ENCODE peak calls at places on chromosomes 1 and 21, in nine cellular contexts. One of them, this sample, is unnamed.
A peak's percentile ranks its signal among the peaks of the same experiment; 100 is the strongest.

GRCh38 chr1:53376041-53376461 is 48.2 kb upstream of the LRP8 start:
- DNase-seq in bronchial epithelial cell: no peak
- DNase-seq in sigmoid colon: no peak
- DNase-seq in MM.1S: no peak
- DNase-seq in testis: peak; percentile 14
- DNase-seq in AG04449: no peak
- DNase-seq in ovary: no peak
- DNase-seq in mammary epithelial cell: no peak
- DNase-seq in GM23338: peak; percentile 38
- DNase-seq in this sample: no peak

GRCh38 chr1:14738235-14738634 is 139.8 kb downstream of the KAZN start:
- DNase-seq in bronchial epithelial cell: peak; percentile 66
- DNase-seq in sigmoid colon: no peak
- DNase-seq in MM.1S: no peak
- DNase-seq in testis: no peak
- DNase-seq in AG04449: no peak
- DNase-seq in ovary: no peak
- DNase-seq in mammary epithelial cell: no peak
- DNase-seq in GM23338: no peak
- DNase-seq in this sample: peak; percentile 61

GRCh38 chr1:247437551-247438535 is 20.1 kb downstream of the OR2B11 start:
- DNase-seq in bronchial epithelial cell: no peak
- DNase-seq in sigmoid colon: no peak
- DNase-seq in MM.1S: no peak
- DNase-seq in testis: no peak
- DNase-seq in AG04449: no peak
- DNase-seq in ovary: no peak
- DNase-seq in mammary epithelial cell: no peak
- DNase-seq in GM23338: no peak
- DNase-seq in this sample: no peak

GRCh38 chr1:227869851-227870305 is 54.4 kb downstream of the PRSS38 start:
- DNase-seq in bronchial epithelial cell: no peak
- DNase-seq in sigmoid colon: no peak
- DNase-seq in MM.1S: no peak
- DNase-seq in testis: no peak
- DNase-seq in AG04449: no peak
- DNase-seq in ovary: no peak
- DNase-seq in mammary epithelial cell: peak; percentile 25
- DNase-seq in GM23338: no peak
- DNase-seq in this sample: no peak

GRCh38 chr1:97050501-97050900 is 328.9 kb downstream of the PTBP2 start:
- DNase-seq in bronchial epithelial cell: peak; percentile 4
- DNase-seq in sigmoid colon: no peak
- DNase-seq in MM.1S: no peak
- DNase-seq in testis: no peak
- DNase-seq in AG04449: no peak
- DNase-seq in ovary: no peak
- DNase-seq in mammary epithelial cell: no peak
- DNase-seq in GM23338: peak; percentile 61
- DNase-seq in this sample: no peak

GRCh38 chr1:109876617-109877319 is 33.9 kb upstream of the CSF1 start:
- DNase-seq in bronchial epithelial cell: no peak
- DNase-seq in sigmoid colon: no peak
- DNase-seq in MM.1S: no peak
- DNase-seq in testis: no peak
- DNase-seq in AG04449: no peak
- DNase-seq in ovary: no peak
- DNase-seq in mammary epithelial cell: no peak
- DNase-seq in GM23338: peak; percentile 39
- DNase-seq in this sample: no peak

GRCh38 chr21:43944181-43944633 is 67.9 kb upstream of the TRAPPC10 start:
- DNase-seq in bronchial epithelial cell: no peak
- DNase-seq in sigmoid colon: no peak
- DNase-seq in MM.1S: no peak
- DNase-seq in testis: no peak
- DNase-seq in AG04449: no peak
- DNase-seq in ovary: no peak
- DNase-seq in mammary epithelial cell: no peak
- DNase-seq in GM23338: no peak
- DNase-seq in this sample: no peak

GRCh38 chr1:29237906-29238600 is 1.7 kb downstream of the PTPRU start:
- DNase-seq in bronchial epithelial cell: peak; percentile 16
- DNase-seq in sigmoid colon: peak; percentile 81
- DNase-seq in MM.1S: no peak
- DNase-seq in testis: peak; percentile 56
- DNase-seq in AG04449: no peak
- DNase-seq in ovary: peak; percentile 64
- DNase-seq in mammary epithelial cell: peak; percentile 53
- DNase-seq in GM23338: peak; percentile 75
- DNase-seq in this sample: peak; percentile 47

GRCh38 chr1:242542271-242542670 is 17.8 kb upstream of the PLD5 start:
- DNase-seq in bronchial epithelial cell: no peak
- DNase-seq in sigmoid colon: no peak
- DNase-seq in MM.1S: no peak
- DNase-seq in testis: no peak
- DNase-seq in AG04449: no peak
- DNase-seq in ovary: no peak
- DNase-seq in mammary epithelial cell: no peak
- DNase-seq in GM23338: no peak
- DNase-seq in this sample: no peak

GRCh38 chr1:242544071-242544470 is 19.6 kb upstream of the PLD5 start:
- DNase-seq in bronchial epithelial cell: no peak
- DNase-seq in sigmoid colon: no peak
- DNase-seq in MM.1S: no peak
- DNase-seq in testis: no peak
- DNase-seq in AG04449: no peak
- DNase-seq in ovary: no peak
- DNase-seq in mammary epithelial cell: no peak
- DNase-seq in GM23338: no peak
- DNase-seq in this sample: no peak

GRCh38 chr1:242546441-242546840 is 21.9 kb upstream of the PLD5 start:
- DNase-seq in bronchial epithelial cell: no peak
- DNase-seq in sigmoid colon: no peak
- DNase-seq in MM.1S: no peak
- DNase-seq in testis: no peak
- DNase-seq in AG04449: no peak
- DNase-seq in ovary: no peak
- DNase-seq in mammary epithelial cell: no peak
- DNase-seq in GM23338: no peak
- DNase-seq in this sample: no peak

DNA sequence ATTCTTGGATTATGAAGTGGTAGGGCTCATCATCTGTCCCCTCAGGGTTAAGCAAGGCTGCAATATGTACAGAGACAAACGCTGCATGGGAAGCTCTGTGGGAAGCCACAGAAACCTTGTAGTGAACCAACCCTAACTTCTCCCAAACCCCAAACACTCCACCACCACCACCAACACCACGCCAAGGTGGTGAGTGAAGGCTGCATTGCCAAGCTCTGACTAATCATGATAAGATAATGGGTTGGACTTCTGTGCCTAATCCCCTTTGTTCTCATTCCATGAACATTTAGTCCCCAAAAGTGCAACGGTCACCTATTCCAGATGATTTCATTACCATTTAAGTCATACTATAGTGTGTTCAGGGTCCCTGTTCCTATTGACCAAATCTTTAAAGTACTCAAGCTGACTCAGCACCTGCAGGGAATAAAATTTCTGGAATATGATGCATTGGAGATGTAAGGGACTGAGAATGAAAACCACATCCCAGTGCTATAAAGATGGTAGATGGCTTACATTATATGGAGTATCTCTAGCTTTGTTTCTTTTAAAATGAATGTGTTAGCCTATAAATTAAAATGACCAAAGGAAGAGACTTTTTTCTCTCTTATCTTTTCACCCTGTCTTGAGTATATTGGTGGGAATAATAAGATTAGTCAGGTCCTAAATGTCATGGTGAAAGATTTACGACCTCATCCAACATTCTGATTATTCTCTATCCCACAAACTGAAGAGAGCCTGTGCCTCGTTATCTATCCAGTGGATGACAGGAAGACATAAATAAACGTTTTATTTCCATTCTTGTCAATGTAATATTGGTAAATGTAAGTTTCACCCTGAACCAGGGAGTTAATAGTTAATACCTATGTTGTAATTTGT is 22.6 kb upstream of the PLD5 start:
- DNase-seq in bronchial epithelial cell: no peak
- DNase-seq in sigmoid colon: no peak
- DNase-seq in MM.1S: no peak
- DNase-seq in testis: no peak
- DNase-seq in AG04449: no peak
- DNase-seq in ovary: no peak
- DNase-seq in mammary epithelial cell: peak; percentile 39
- DNase-seq in GM23338: no peak
- DNase-seq in this sample: no peak
- H3K4me3 ChIP-seq in bronchial epithelial cell: no peak overlapping the region
- H3K4me3 ChIP-seq in sigmoid colon: no peak overlapping the region
- H3K4me3 ChIP-seq in MM.1S: no peak overlapping the region
- H3K4me3 ChIP-seq in testis: no peak overlapping the region
- H3K4me3 ChIP-seq in AG04449: no peak overlapping the region
- H3K4me3 ChIP-seq in ovary: no peak overlapping the region
- H3K4me3 ChIP-seq in mammary epithelial cell: no peak overlapping the region
- H3K4me3 ChIP-seq in GM23338: no peak overlapping the region
- H3K4me3 ChIP-seq in this sample: no peak overlapping the region

GRCh38 chr1:41424581-41425118 is 59.8 kb downstream of the EDN2 start:
- DNase-seq in bronchial epithelial cell: no peak
- DNase-seq in sigmoid colon: no peak
- DNase-seq in MM.1S: no peak
- DNase-seq in testis: no peak
- DNase-seq in AG04449: no peak
- DNase-seq in ovary: no peak
- DNase-seq in mammary epithelial cell: no peak
- DNase-seq in GM23338: no peak
- DNase-seq in this sample: no peak

GRCh38 chr1:41426201-41426890 is 58.1 kb downstream of the EDN2 start:
- DNase-seq in bronchial epithelial cell: no peak
- DNase-seq in sigmoid colon: no peak
- DNase-seq in MM.1S: no peak
- DNase-seq in testis: no peak
- DNase-seq in AG04449: no peak
- DNase-seq in ovary: no peak
- DNase-seq in mammary epithelial cell: no peak
- DNase-seq in GM23338: no peak
- DNase-seq in this sample: no peak

GRCh38 chr1:41425369-41425768 is 59.1 kb downstream of the EDN2 start:
- DNase-seq in bronchial epithelial cell: no peak
- DNase-seq in sigmoid colon: no peak
- DNase-seq in MM.1S: no peak
- DNase-seq in testis: no peak
- DNase-seq in AG04449: no peak
- DNase-seq in ovary: no peak
- DNase-seq in mammary epithelial cell: no peak
- DNase-seq in GM23338: no peak
- DNase-seq in this sample: no peak

GRCh38 chr1:41422306-41422705 is 61.1 kb downstream of the FOXO6 start:
- DNase-seq in bronchial epithelial cell: no peak
- DNase-seq in sigmoid colon: no peak
- DNase-seq in MM.1S: no peak
- DNase-seq in testis: no peak
- DNase-seq in AG04449: no peak
- DNase-seq in ovary: no peak
- DNase-seq in mammary epithelial cell: no peak
- DNase-seq in GM23338: no peak
- DNase-seq in this sample: no peak

DNA sequence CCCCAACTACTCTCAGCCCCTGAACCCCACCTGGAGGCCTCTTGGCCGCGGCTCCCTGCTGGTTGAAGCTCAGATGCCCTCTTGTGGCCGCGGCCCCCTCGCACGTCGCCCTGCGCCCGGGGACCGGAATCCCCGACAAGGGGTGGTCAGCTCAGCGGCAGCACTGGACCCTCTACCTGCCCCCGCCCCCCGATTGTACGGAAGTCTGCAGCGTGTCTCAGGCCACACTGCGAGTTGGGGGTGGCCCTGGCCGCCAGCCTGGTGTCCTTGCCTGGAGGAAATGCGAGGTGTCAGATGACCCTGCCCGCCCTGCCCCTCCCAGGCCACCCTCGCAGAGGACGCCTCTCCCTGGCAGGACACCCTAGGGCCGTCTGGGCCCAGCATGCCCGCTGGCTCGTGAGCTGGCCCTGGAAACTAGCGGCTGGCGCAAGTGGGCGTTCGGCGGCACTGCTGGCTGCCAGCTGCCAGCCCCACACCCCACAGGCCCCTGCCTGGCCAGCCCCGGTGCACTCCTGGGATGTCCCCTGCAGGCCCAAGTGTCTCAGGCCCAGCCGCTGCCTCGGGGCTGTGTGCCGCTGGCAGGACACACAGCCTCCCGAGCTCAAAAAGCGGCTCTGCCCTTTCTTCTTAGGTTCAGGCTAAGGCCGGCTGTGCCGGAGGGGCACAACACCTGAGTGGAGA is 60.8 kb downstream of the EDN2 start:
- DNase-seq in bronchial epithelial cell: no peak
- DNase-seq in sigmoid colon: no peak
- DNase-seq in MM.1S: no peak
- DNase-seq in testis: peak; percentile 28
- DNase-seq in AG04449: no peak
- DNase-seq in ovary: no peak
- DNase-seq in mammary epithelial cell: no peak
- DNase-seq in GM23338: peak; percentile 70
- DNase-seq in this sample: no peak
- TF ChIP-seq CTCF in bronchial epithelial cell: peak; percentile 46
- TF ChIP-seq CTCF in sigmoid colon: no peak
- TF ChIP-seq CTCF in MM.1S: no peak
- TF ChIP-seq CTCF in testis: no peak
- TF ChIP-seq CTCF in AG04449: peak; percentile 37
- TF ChIP-seq CTCF in ovary: no peak
- TF ChIP-seq CTCF in mammary epithelial cell: peak; percentile 37
- TF ChIP-seq CTCF in GM23338: peak; percentile 50
- TF ChIP-seq CTCF in this sample: peak; percentile 15

GRCh38 chr1:101993703-101994102 is 3.0 kb downstream of the OLFM3 start:
- DNase-seq in bronchial epithelial cell: peak; percentile 12
- DNase-seq in sigmoid colon: no peak
- DNase-seq in MM.1S: peak; percentile 9
- DNase-seq in testis: no peak
- DNase-seq in AG04449: no peak
- DNase-seq in ovary: no peak
- DNase-seq in mammary epithelial cell: no peak
- DNase-seq in GM23338: peak; percentile 52
- DNase-seq in this sample: peak; percentile 3

GRCh38 chr1:101996830-101997485 is at the start of gene OLFM3:
- DNase-seq in bronchial epithelial cell: no peak
- DNase-seq in sigmoid colon: no peak
- DNase-seq in MM.1S: no peak
- DNase-seq in testis: peak; percentile 56
- DNase-seq in AG04449: no peak
- DNase-seq in ovary: no peak
- DNase-seq in mammary epithelial cell: peak; percentile 20
- DNase-seq in GM23338: peak; percentile 84
- DNase-seq in this sample: peak; percentile 25

GRCh38 chr1:101992816-101993575 is 3.7 kb downstream of the OLFM3 start:
- DNase-seq in bronchial epithelial cell: no peak
- DNase-seq in sigmoid colon: no peak
- DNase-seq in MM.1S: no peak
- DNase-seq in testis: no peak
- DNase-seq in AG04449: no peak
- DNase-seq in ovary: no peak
- DNase-seq in mammary epithelial cell: no peak
- DNase-seq in GM23338: no peak
- DNase-seq in this sample: no peak

GRCh38 chr1:102002057-102002456 is 5.3 kb upstream of the OLFM3 start:
- DNase-seq in bronchial epithelial cell: no peak
- DNase-seq in sigmoid colon: no peak
- DNase-seq in MM.1S: no peak
- DNase-seq in testis: no peak
- DNase-seq in AG04449: no peak
- DNase-seq in ovary: no peak
- DNase-seq in mammary epithelial cell: no peak
- DNase-seq in GM23338: no peak
- DNase-seq in this sample: no peak

DNA sequence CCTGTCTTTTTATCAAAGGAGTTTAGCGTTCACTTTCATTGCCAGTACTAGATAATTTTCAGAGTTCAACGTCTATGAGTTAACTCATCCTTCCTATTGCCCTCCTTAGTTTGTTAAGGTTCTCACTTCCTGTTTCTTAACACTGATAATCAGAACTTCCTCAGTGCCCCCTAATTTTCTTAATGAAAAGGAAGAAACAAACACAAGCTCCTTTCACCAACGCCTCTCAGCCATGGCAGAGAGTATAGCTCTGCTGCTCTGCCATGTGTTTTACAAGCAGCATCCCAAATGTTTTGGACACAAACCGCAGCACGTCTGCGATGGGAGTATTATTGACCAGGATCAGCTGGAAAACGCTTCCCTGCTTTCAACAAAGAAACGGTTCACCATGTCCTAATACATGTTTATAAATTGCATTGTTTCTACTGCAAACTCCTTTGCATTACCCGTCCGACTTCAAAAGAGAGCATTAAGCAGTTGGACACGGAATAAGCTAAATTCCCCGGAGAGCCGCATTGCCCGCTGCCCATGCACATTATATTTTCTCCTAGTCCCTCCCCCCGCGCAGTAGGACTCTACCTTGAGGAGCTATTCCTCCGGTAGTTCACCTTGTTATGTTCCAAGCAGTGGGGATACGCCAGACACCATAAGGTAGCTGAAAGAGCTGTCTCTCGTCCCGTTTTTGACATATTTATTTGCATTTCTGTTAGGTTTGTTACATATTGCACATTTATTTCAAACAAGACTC is 568 bp downstream of the OLFM3 start:
- DNase-seq in bronchial epithelial cell: no peak
- DNase-seq in sigmoid colon: no peak
- DNase-seq in MM.1S: no peak
- DNase-seq in testis: peak; percentile 17
- DNase-seq in AG04449: no peak
- DNase-seq in ovary: no peak
- DNase-seq in mammary epithelial cell: no peak
- DNase-seq in GM23338: peak; percentile 47
- DNase-seq in this sample: no peak
- H3K4me3 ChIP-seq in bronchial epithelial cell: no peak overlapping the region
- H3K4me3 ChIP-seq in sigmoid colon: no peak overlapping the region
- H3K4me3 ChIP-seq in MM.1S: no peak overlapping the region
- H3K4me3 ChIP-seq in testis: no peak overlapping the region
- H3K4me3 ChIP-seq in AG04449: no peak overlapping the region
- H3K4me3 ChIP-seq in ovary: no peak overlapping the region
- H3K4me3 ChIP-seq in mammary epithelial cell: no peak overlapping the region
- H3K4me3 ChIP-seq in GM23338: peak overlapping the region; percentile 75
- H3K4me3 ChIP-seq in this sample: no peak overlapping the region

GRCh38 chr1:159854693-159855192 is 7.7 kb downstream of the VSIG8 start:
- DNase-seq in bronchial epithelial cell: peak; percentile 50
- DNase-seq in sigmoid colon: peak; percentile 93
- DNase-seq in MM.1S: peak; percentile 93
- DNase-seq in testis: peak; percentile 85
- DNase-seq in AG04449: no peak
- DNase-seq in ovary: peak; percentile 89
- DNase-seq in mammary epithelial cell: peak; percentile 53
- DNase-seq in GM23338: peak; percentile 82
- DNase-seq in this sample: peak; percentile 76
- TF ChIP-seq CTCF in bronchial epithelial cell: no peak
- TF ChIP-seq CTCF in sigmoid colon: no peak
- TF ChIP-seq CTCF in MM.1S: no peak
- TF ChIP-seq CTCF in testis: peak; percentile 20
- TF ChIP-seq CTCF in AG04449: no peak
- TF ChIP-seq CTCF in ovary: peak; percentile 49
- TF ChIP-seq CTCF in mammary epithelial cell: no peak
- TF ChIP-seq CTCF in GM23338: no peak
- TF ChIP-seq CTCF in this sample: no peak

This sample was measured in epithelial cell of esophagus.